ENCODE peak calls at places on chromosomes 16 and 17, in six cellular contexts. H is endothelial cell of umbilical vein, K is stomach, A is neural crest cell, Z is IMR-90, R is fibroblast of the aortic adventitia. F is an unnamed sample.

GRCh38 chr16:69496376-69496775 is 69.4 kb upstream of the NFAT5 start:
- DNase-seq in H (no peak), R (no peak), A (no peak), Z (no peak), K (no peak), F (no peak)

GRCh38 chr16:31243734-31244670 is 15.8 kb upstream of the ITGAM start:
- DNase-seq in K (no peak), R (no peak), A (no peak), H (no peak), Z (no peak), F (no peak)

GRCh38 chr16:81094771-81095251 is 1.4 kb downstream of the GCSH start:
- DNase-seq in H (no peak), Z (peak), R (peak), K (no peak), A (no peak), F (no peak)

GRCh38 chr16:3045758-3046505 is 429 bp upstream of the MMP25 start:
- DNase-seq in K (no peak), R (no peak), A (peak), H (no peak), Z (no peak), F (no peak)

GRCh38 chr17:50103941-50104340 is 8.8 kb downstream of the PDK2 start:
- DNase-seq in Z (no peak), K (no peak), R (no peak), A (no peak), H (no peak), F (no peak)

GRCh38 chr17:21282231-21282630 is 2.3 kb upstream of the MAP2K3 start:
- DNase-seq in A (no peak), H (peak), R (peak), Z (peak), K (no peak), F (no peak)

GRCh38 chr16:79089735-79090284 is 510.7 kb downstream of the MAF start:
- DNase-seq in A (no peak), K (no peak), R (no peak), Z (no peak), H (no peak), F (peak)

GRCh38 chr17:14557482-14557881 is 256.6 kb downstream of the HS3ST3B1 start:
- DNase-seq in Z (no peak), A (no peak), K (no peak), R (no peak), H (no peak), F (no peak)

GRCh38 chr17:79777844-79778503 is at the start of gene CBX2:
- DNase-seq in K (peak), A (peak), R (peak), Z (peak), H (peak), F (peak)

GRCh38 chr16:51201604-51202003 is 50.5 kb upstream of the SALL1 start:
- DNase-seq in A (no peak), H (no peak), K (no peak), Z (no peak), R (no peak), F (no peak)
- TF ChIP-seq CTCF in A (peak), H (no peak), K (no peak), Z (peak), R (no peak), F (no peak)

GRCh38 chr17:68512967-68513474 is 791 bp downstream of the PRKAR1A start:
- DNase-seq in Z (peak), H (peak), K (no peak), A (no peak), R (peak), F (peak)

GRCh38 chr17:68511671-68512246 is 471 bp upstream of the PRKAR1A start:
- DNase-seq in H (peak), Z (peak), A (peak), K (peak), R (peak), F (peak)

GRCh38 chr17:68509151-68510057 is 2.8 kb upstream of the PRKAR1A start:
- DNase-seq in Z (no peak), R (no peak), H (peak), K (no peak), A (no peak), F (no peak)

GRCh38 chr17:68512247-68512966 is at the start of gene PRKAR1A:
- DNase-seq in H (peak), R (peak), Z (peak), A (peak), K (peak), F (peak)

DNA sequence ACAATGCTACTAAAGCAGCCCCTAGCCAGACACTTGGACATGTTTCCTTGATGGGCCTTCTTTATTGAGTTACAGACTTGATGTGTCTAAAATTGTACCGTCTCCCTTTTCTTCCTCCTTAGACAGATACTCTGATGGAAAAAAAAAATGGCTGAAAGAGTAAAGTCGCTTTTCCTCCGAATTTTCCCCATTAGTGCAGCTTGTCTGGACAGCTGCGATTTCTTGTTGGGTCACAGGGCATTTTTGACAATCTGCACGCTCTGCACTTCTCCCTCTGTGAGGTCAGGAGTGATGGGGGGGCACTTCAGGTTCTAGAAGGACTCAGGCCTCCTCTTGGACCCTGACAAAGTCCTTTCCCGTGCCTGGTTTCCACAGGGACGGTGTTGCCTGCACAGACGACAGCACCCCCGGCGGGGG is 968 bp upstream of the PRKAR1A start:
- DNase-seq in Z (no peak), A (no peak), K (no peak), H (no peak), R (peak), F (no peak)
- TF ChIP-seq CTCF in Z (no peak), A (peak), K (no peak), H (peak), R (no peak), F (no peak)

GRCh38 chr16:83914091-83914710 is 15.3 kb downstream of the MLYCD start:
- DNase-seq in Z (no peak), R (no peak), A (no peak), H (no peak), K (no peak), F (no peak)

GRCh38 chr16:83913234-83913633 is 14.3 kb downstream of the MLYCD start:
- DNase-seq in K (no peak), A (no peak), H (no peak), Z (no peak), R (no peak), F (no peak)

GRCh38 chr16:83912152-83912948 is 13.4 kb downstream of the MLYCD start:
- DNase-seq in H (no peak), Z (no peak), R (no peak), A (no peak), K (no peak), F (no peak)

GRCh38 chr16:83908798-83909197 is 9.9 kb downstream of the MLYCD start:
- DNase-seq in R (no peak), K (no peak), H (no peak), A (no peak), Z (no peak), F (no peak)

DNA sequence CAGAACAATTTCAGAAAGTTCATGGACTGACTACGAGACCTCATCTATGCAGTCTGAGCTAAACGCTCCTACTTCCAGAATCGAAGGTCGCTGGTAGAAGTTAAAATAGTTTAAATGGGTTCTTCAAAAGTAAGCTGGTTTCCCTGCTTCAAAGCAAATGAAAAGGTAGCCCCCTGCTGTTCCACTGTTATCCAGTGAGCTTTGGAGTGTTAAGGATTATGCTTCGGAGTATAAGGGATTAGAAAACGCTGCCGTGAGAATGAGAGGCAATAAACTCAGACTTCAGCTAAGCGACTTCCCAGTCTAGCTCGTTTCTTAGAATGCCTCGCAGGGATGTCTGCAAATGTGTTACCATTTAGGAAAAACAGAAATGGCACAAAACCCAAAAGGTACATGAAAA is 12.4 kb downstream of the MLYCD start:
- DNase-seq in R (no peak), H (no peak), A (no peak), Z (no peak), K (no peak), F (no peak)
- TF ChIP-seq CTCF in R (no peak), H (no peak), A (no peak), Z (no peak), K (no peak), F (no peak)

GRCh38 chr16:49510676-49511305 is 137.2 kb downstream of the C16orf78 start:
- DNase-seq in K (no peak), R (no peak), Z (no peak), A (no peak), H (no peak), F (no peak)

GRCh38 chr16:49515016-49515415 is 141.4 kb downstream of the C16orf78 start:
- DNase-seq in Z (no peak), A (no peak), K (no peak), H (no peak), R (no peak), F (no peak)

GRCh38 chr16:49514391-49514980 is 140.9 kb downstream of the C16orf78 start:
- DNase-seq in A (no peak), K (peak), H (no peak), R (no peak), Z (no peak), F (no peak)

GRCh38 chr16:49515861-49516260 is 142.3 kb downstream of the C16orf78 start:
- DNase-seq in R (no peak), A (no peak), H (no peak), K (no peak), Z (no peak), F (no peak)

DNA sequence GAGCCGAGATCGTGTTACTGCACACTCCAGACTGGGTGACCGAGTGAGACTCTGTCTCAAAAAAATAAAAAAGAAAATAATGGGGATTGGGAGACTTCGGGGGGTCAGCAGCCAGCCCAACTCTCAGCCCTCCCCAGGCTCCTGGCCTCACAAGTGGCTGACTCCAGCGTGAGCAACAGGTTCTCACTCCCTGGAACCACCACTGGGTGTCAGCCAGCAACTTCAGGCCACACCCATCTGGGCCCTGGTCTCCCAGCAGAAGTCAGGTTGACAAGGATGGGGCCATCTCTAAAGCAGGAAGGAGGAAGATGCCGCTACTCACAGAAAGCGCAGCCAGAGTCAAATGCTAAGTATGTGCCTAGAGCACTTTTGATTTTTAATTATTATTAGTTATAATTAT is 139.4 kb downstream of the C16orf78 start:
- DNase-seq in K (no peak), R (peak), H (no peak), Z (no peak), A (no peak), F (no peak)
- TF ChIP-seq CTCF in K (no peak), R (peak), H (no peak), Z (no peak), A (peak), F (no peak)

GRCh38 chr16:66167564-66168291 is 198.8 kb upstream of the CDH5 start:
- DNase-seq in A (no peak), K (no peak), Z (peak), R (peak), H (no peak), F (no peak)
- TF ChIP-seq CTCF in A (no peak), K (no peak), Z (peak), R (peak), H (no peak), F (no peak)

F was measured in Peyer's patch.